ENCODE peak calls at places on chromosomes 7 and 10, in five cellular contexts. T, O, H, B and U are unnamed samples.
A peak's percentile ranks its signal among the peaks of the same experiment; 100 is the strongest.

GRCh38 chr7:114663502-114663901 is 248.9 kb downstream of the FOXP2 start:
- DNase-seq in T (no peak), O (no peak), H (no peak), B (peak; percentile 43), U (peak; percentile 12)

GRCh38 chr7:134420509-134421125 is 38.3 kb downstream of the AKR1B1 start:
- DNase-seq in T (no peak), O (peak; percentile 69), H (no peak), B (peak; percentile 80), U (no peak)

GRCh38 chr7:158858592-158859503 is 2.5 kb downstream of the DYNC2I1 start:
- DNase-seq in T (no peak), O (peak; percentile 66), H (no peak), B (no peak), U (no peak)

GRCh38 chr7:98240961-98241673 is 10.9 kb downstream of the TECPR1 start:
- DNase-seq in T (no peak), O (peak; percentile 95), H (no peak), B (peak; percentile 40), U (no peak)

GRCh38 chr10:5310914-5311313 is 53.9 kb upstream of the UCN3 start:
- DNase-seq in T (no peak), O (no peak), H (no peak), B (no peak), U (no peak)

GRCh38 chr10:90289037-90289436 is 568.8 kb downstream of the HTR7 start:
- DNase-seq in T (no peak), O (no peak), H (no peak), B (peak; percentile 40), U (no peak)

GRCh38 chr7:2478387-2478760 is 2.2 kb upstream of the GRIFIN start:
- DNase-seq in T (no peak), O (peak; percentile 65), H (no peak), B (peak; percentile 65), U (no peak)

GRCh38 chr10:4541292-4541691 is 284.7 kb upstream of the AKR1E2 start:
- DNase-seq in T (no peak), O (no peak), H (no peak), B (peak; percentile 99), U (no peak)

GRCh38 chr10:67779455-67780205 is 58.4 kb downstream of the DNAJC12 start:
- DNase-seq in T (peak; percentile 61), O (peak; percentile 60), H (no peak), B (peak; percentile 83), U (peak; percentile 31)